ENCODE peak calls at places on chromosome 17, in eight cellular contexts. M, F, G, C, Y, Q, A and X are unnamed samples.

GRCh38 chr17:36937961-36938565 is 788 bp downstream of the LHX1 start:
- DNase-seq in M (no peak), F (no peak), G (peak; percentile 70), C (peak; percentile 42), Y (no peak), Q (no peak), A (no peak), X (no peak)

GRCh38 chr17:35376245-35376644 is 2.8 kb upstream of the SLFN11 start:
- DNase-seq in M (no peak), F (no peak), G (no peak), C (peak; percentile 38), Y (no peak), Q (no peak), A (no peak), X (no peak)

GRCh38 chr17:59830846-59831486 is 61.8 kb downstream of the TUBD1 start:
- DNase-seq in M (no peak), F (peak; percentile 36), G (no peak), C (peak; percentile 59), Y (no peak), Q (no peak), A (no peak), X (no peak)

GRCh38 chr17:77496831-77497577 is 356.2 kb downstream of the SEC14L1 start:
- DNase-seq in M (no peak), F (no peak), G (peak; percentile 52), C (no peak), Y (peak; percentile 13), Q (no peak), A (no peak), X (no peak)

GRCh38 chr17:69810326-69811035 is 264.5 kb upstream of the KCNJ16 start:
- DNase-seq in M (no peak), F (no peak), G (no peak), C (peak; percentile 90), Y (no peak), Q (no peak), A (no peak), X (no peak)

GRCh38 chr17:15096511-15096910 is 168.6 kb downstream of the PMP22 start:
- DNase-seq in M (no peak), F (no peak), G (no peak), C (no peak), Y (no peak), Q (no peak), A (no peak), X (no peak)

GRCh38 chr17:73787721-73788051 is 143.4 kb upstream of the SDK2 start:
- DNase-seq in M (no peak), F (no peak), G (no peak), C (no peak), Y (no peak), Q (no peak), A (no peak), X (no peak)

GRCh38 chr17:35006961-35007360 is 26.6 kb downstream of the LIG3 start:
- DNase-seq in M (no peak), F (no peak), G (no peak), C (no peak), Y (no peak), Q (no peak), A (no peak), X (no peak)

GRCh38 chr17:58315281-58315711 is 13.3 kb downstream of the TSPOAP1 start:
- DNase-seq in M (no peak), F (no peak), G (peak; percentile 20), C (no peak), Y (no peak), Q (no peak), A (no peak), X (no peak)

GRCh38 chr17:35167666-35168065 is 20.0 kb downstream of the UNC45B start:
- DNase-seq in M (no peak), F (no peak), G (no peak), C (peak; percentile 80), Y (no peak), Q (no peak), A (no peak), X (no peak)

GRCh38 chr17:330993-331701 is 21.5 kb downstream of the RPH3AL start:
- DNase-seq in M (no peak), F (no peak), G (peak; percentile 65), C (no peak), Y (peak; percentile 40), Q (no peak), A (peak; percentile 53), X (no peak)

GRCh38 chr17:69625449-69625848 is 211.0 kb downstream of the MAP2K6 start:
- DNase-seq in M (no peak), F (no peak), G (no peak), C (no peak), Y (no peak), Q (no peak), A (no peak), X (no peak)

GRCh38 chr17:46822388-46822921 is 4.0 kb upstream of the WNT3 start:
- DNase-seq in M (no peak), F (no peak), G (peak; percentile 80), C (peak; percentile 25), Y (no peak), Q (no peak), A (peak; percentile 68), X (no peak)

GRCh38 chr17:42363767-42364585 is 24.3 kb downstream of the STAT3 start:
- DNase-seq in M (no peak), F (no peak), G (no peak), C (no peak), Y (no peak), Q (no peak), A (no peak), X (no peak)

GRCh38 chr17:71085238-71086033 is 916.1 kb downstream of the KCNJ2 start:
- DNase-seq in M (no peak), F (peak; percentile 48), G (no peak), C (peak; percentile 29), Y (no peak), Q (no peak), A (no peak), X (no peak)

DNA sequence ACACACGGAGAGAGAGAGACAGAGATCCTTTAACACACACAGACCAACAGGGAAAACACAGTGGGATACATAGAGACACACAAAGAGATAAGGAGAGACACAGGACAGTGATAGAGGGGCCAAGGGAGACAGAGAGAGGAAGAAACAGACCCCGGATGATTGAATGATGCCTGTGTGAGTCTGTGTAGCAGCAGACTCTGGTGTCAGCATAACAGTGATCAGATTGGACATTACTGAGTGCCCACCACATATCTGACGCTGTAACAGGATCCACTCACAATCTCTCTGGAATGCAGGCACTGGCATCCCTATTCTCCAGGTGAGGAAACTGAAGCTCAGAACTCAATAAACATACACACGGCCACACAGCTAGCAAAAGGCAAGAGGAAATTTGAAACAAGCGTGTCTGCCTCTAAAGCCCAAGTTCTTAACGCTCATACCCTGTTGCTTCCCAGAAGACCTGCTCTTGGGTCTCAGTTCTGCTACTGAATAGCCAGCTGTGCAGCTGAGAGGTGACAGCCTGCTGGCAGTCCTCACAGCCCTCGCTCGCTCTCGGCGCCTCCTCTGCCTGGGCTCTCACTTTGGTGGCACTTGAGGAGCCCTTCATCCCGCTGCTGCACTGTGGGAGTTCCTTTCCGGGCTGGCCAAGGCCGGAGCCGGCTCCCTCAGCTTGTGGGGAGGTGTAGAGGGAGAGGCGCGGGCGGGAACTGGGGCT is 186.4 kb upstream of the NLRP1 start:
- DNase-seq in M (no peak), F (no peak), G (no peak), C (no peak), Y (no peak), Q (no peak), A (no peak), X (no peak)
- H3K4me3 ChIP-seq in M (no peak overlapping the region), F (no peak overlapping the region), G (no peak overlapping the region), C (no peak overlapping the region), Y (no peak overlapping the region), Q (no peak overlapping the region), A (no peak overlapping the region), X (no peak overlapping the region)

GRCh38 chr17:10162034-10162433 is 36.4 kb downstream of the GAS7 start:
- DNase-seq in M (no peak), F (no peak), G (no peak), C (no peak), Y (no peak), Q (no peak), A (no peak), X (no peak)
- H3K4me3 ChIP-seq in M (no peak overlapping the region), F (no peak overlapping the region), G (no peak overlapping the region), C (no peak overlapping the region), Y (no peak overlapping the region), Q (no peak overlapping the region), A (no peak overlapping the region), X (no peak overlapping the region)

GRCh38 chr17:79185671-79186070 is 111.0 kb downstream of the ENGASE start:
- DNase-seq in M (no peak), F (no peak), G (no peak), C (no peak), Y (no peak), Q (no peak), A (no peak), X (no peak)

GRCh38 chr17:79180358-79181005 is 105.9 kb downstream of the ENGASE start:
- DNase-seq in M (no peak), F (no peak), G (no peak), C (no peak), Y (no peak), Q (no peak), A (no peak), X (no peak)

GRCh38 chr17:79182176-79183160 is 107.8 kb downstream of the ENGASE start:
- DNase-seq in M (no peak), F (no peak), G (no peak), C (no peak), Y (no peak), Q (no peak), A (no peak), X (no peak)

GRCh38 chr17:79186406-79186805 is 111.8 kb downstream of the ENGASE start:
- DNase-seq in M (no peak), F (no peak), G (no peak), C (no peak), Y (no peak), Q (no peak), A (no peak), X (no peak)

DNA sequence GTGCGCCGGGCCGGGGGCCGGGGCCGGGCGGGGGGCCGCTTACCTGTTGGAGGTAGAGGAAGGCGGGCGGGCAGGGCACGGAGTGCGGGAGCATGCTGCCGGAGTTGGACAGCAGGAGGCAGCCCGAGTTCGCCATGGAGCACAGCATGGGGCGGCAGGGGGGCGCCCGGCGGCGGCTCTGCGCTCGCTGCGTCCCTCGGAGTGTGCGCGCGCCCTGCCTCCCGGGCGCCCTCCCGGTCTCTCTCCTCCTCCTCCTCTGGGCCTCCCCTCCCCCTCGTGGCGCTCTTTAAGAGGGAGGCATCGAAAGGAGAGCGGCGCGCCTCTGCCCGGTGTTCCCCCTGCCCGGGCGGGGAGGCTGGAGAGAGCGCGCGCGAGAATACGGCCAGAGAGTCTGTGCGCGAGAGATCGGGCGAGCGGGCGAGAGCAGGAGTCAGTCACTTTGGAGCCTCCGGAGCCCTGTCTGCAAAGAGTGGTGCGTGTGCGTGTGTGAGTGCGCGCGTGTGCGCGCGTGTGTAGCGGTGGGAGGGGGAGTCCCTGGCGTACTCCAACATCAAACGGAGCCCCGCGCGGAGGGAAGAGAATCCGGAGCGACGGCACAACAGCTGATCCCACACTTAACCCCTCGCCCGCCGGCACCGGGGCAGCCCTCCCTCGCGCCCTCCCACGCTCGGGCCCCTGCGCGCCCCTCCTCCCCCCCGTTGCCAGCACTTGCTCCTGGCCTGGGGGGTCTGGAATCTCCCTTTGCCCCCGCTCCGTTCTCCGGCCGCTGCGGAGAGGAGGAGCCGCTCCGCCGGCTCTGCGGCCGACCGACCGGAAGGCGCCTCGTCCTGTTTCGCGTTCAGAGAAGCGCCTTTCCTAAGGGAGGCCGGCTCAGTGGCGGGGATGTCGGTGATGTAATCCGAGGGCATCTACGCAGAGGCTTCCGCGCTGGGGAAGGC is 108.9 kb downstream of the ENGASE start:
- DNase-seq in M (no peak), F (no peak), G (no peak), C (peak; percentile 22), Y (no peak), Q (no peak), A (no peak), X (no peak)
- H3K4me3 ChIP-seq in M (peak overlapping the region; percentile 14), F (no peak overlapping the region), G (no peak overlapping the region), C (no peak overlapping the region), Y (peak overlapping the region; percentile 51), Q (no peak overlapping the region), A (no peak overlapping the region), X (no peak overlapping the region)

GRCh38 chr17:21140911-21141310 is 14.1 kb downstream of the DHRS7B start:
- DNase-seq in M (no peak), F (no peak), G (no peak), C (no peak), Y (no peak), Q (no peak), A (no peak), X (no peak)
- H3K4me3 ChIP-seq in M (no peak overlapping the region), F (no peak overlapping the region), G (no peak overlapping the region), C (no peak overlapping the region), Y (no peak overlapping the region), Q (no peak overlapping the region), A (no peak overlapping the region), X (no peak overlapping the region)